ENCODE peak calls at places on chromosomes 2 and 18, in six cellular contexts. One of them, this sample, is unnamed.

GRCh38 chr2:133077259-133077822 is 407.3 kb upstream of the LYPD1 start:
- DNase-seq in stimulated activated CD8-positive, alpha-beta memory T cell treated with anti-CD3 and anti-CD28 coated beads, Interleukin-7, amount 100 ng/mL, for 4 hours: no peak
- DNase-seq in NCI-H460: no peak
- DNase-seq in Calu3: no peak
- DNase-seq in substantia nigra: no peak
- DNase-seq in NCI-H510A treated with DMSO at 0.1 percent for 48 hours: no peak
- DNase-seq in this sample: no peak

GRCh38 chr18:48762022-48762421 is 188.7 kb downstream of the SMAD7 start:
- DNase-seq in NCI-H510A treated with DMSO at 0.1 percent for 48 hours: no peak
- DNase-seq in stimulated activated CD8-positive, alpha-beta memory T cell treated with anti-CD3 and anti-CD28 coated beads, Interleukin-7, amount 100 ng/mL, for 4 hours: no peak
- DNase-seq in NCI-H460: no peak
- DNase-seq in substantia nigra: no peak
- DNase-seq in Calu3: no peak
- DNase-seq in this sample: no peak

GRCh38 chr2:205768815-205769493 is 86.7 kb downstream of the NRP2 start:
- DNase-seq in Calu3: no peak
- DNase-seq in stimulated activated CD8-positive, alpha-beta memory T cell treated with anti-CD3 and anti-CD28 coated beads, Interleukin-7, amount 100 ng/mL, for 4 hours: no peak
- DNase-seq in substantia nigra: no peak
- DNase-seq in NCI-H510A treated with DMSO at 0.1 percent for 48 hours: peak
- DNase-seq in NCI-H460: no peak
- DNase-seq in this sample: no peak

GRCh38 chr18:57195341-57195740 is 48.5 kb downstream of the BOD1L2 start:
- DNase-seq in NCI-H510A treated with DMSO at 0.1 percent for 48 hours: no peak
- DNase-seq in NCI-H460: no peak
- DNase-seq in stimulated activated CD8-positive, alpha-beta memory T cell treated with anti-CD3 and anti-CD28 coated beads, Interleukin-7, amount 100 ng/mL, for 4 hours: no peak
- DNase-seq in substantia nigra: no peak
- DNase-seq in Calu3: no peak
- DNase-seq in this sample: no peak

GRCh38 chr2:43133708-43134570 is 92.5 kb downstream of the ZFP36L2 start:
- DNase-seq in Calu3: no peak
- DNase-seq in NCI-H510A treated with DMSO at 0.1 percent for 48 hours: no peak
- DNase-seq in stimulated activated CD8-positive, alpha-beta memory T cell treated with anti-CD3 and anti-CD28 coated beads, Interleukin-7, amount 100 ng/mL, for 4 hours: peak
- DNase-seq in NCI-H460: no peak
- DNase-seq in substantia nigra: peak
- DNase-seq in this sample: no peak

GRCh38 chr18:62877448-62878221 is 162.3 kb downstream of the PHLPP1 start:
- DNase-seq in NCI-H460: no peak
- DNase-seq in substantia nigra: no peak
- DNase-seq in Calu3: no peak
- DNase-seq in stimulated activated CD8-positive, alpha-beta memory T cell treated with anti-CD3 and anti-CD28 coated beads, Interleukin-7, amount 100 ng/mL, for 4 hours: no peak
- DNase-seq in NCI-H510A treated with DMSO at 0.1 percent for 48 hours: peak
- DNase-seq in this sample: peak

GRCh38 chr2:240498171-240498957 is 59.4 kb downstream of the ANKMY1 start:
- DNase-seq in NCI-H510A treated with DMSO at 0.1 percent for 48 hours: no peak
- DNase-seq in substantia nigra: no peak
- DNase-seq in NCI-H460: no peak
- DNase-seq in stimulated activated CD8-positive, alpha-beta memory T cell treated with anti-CD3 and anti-CD28 coated beads, Interleukin-7, amount 100 ng/mL, for 4 hours: no peak
- DNase-seq in Calu3: no peak
- DNase-seq in this sample: no peak

GRCh38 chr2:853203-853870 is 97.3 kb upstream of the SNTG2 start:
- DNase-seq in substantia nigra: no peak
- DNase-seq in Calu3: no peak
- DNase-seq in stimulated activated CD8-positive, alpha-beta memory T cell treated with anti-CD3 and anti-CD28 coated beads, Interleukin-7, amount 100 ng/mL, for 4 hours: no peak
- DNase-seq in NCI-H510A treated with DMSO at 0.1 percent for 48 hours: no peak
- DNase-seq in NCI-H460: no peak
- DNase-seq in this sample: no peak

GRCh38 chr2:180705122-180705521 is 275.3 kb upstream of the UBE2E3 start:
- DNase-seq in stimulated activated CD8-positive, alpha-beta memory T cell treated with anti-CD3 and anti-CD28 coated beads, Interleukin-7, amount 100 ng/mL, for 4 hours: no peak
- DNase-seq in Calu3: no peak
- DNase-seq in NCI-H510A treated with DMSO at 0.1 percent for 48 hours: no peak
- DNase-seq in NCI-H460: peak
- DNase-seq in substantia nigra: no peak
- DNase-seq in this sample: no peak

GRCh38 chr2:216745453-216745852 is 50.1 kb upstream of the IGFBP5 start:
- DNase-seq in stimulated activated CD8-positive, alpha-beta memory T cell treated with anti-CD3 and anti-CD28 coated beads, Interleukin-7, amount 100 ng/mL, for 4 hours: no peak
- DNase-seq in NCI-H510A treated with DMSO at 0.1 percent for 48 hours: no peak
- DNase-seq in substantia nigra: no peak
- DNase-seq in NCI-H460: no peak
- DNase-seq in Calu3: no peak
- DNase-seq in this sample: no peak

GRCh38 chr2:11850082-11850481 is 103.7 kb downstream of the LPIN1 start:
- DNase-seq in Calu3: no peak
- DNase-seq in NCI-H510A treated with DMSO at 0.1 percent for 48 hours: no peak
- DNase-seq in NCI-H460: no peak
- DNase-seq in substantia nigra: peak
- DNase-seq in stimulated activated CD8-positive, alpha-beta memory T cell treated with anti-CD3 and anti-CD28 coated beads, Interleukin-7, amount 100 ng/mL, for 4 hours: no peak
- DNase-seq in this sample: no peak

GRCh38 chr2:227141301-227141700 is 22.7 kb downstream of the COL4A4 start:
- DNase-seq in NCI-H510A treated with DMSO at 0.1 percent for 48 hours: no peak
- DNase-seq in NCI-H460: no peak
- DNase-seq in Calu3: no peak
- DNase-seq in stimulated activated CD8-positive, alpha-beta memory T cell treated with anti-CD3 and anti-CD28 coated beads, Interleukin-7, amount 100 ng/mL, for 4 hours: no peak
- DNase-seq in substantia nigra: no peak
- DNase-seq in this sample: no peak

GRCh38 chr2:227701556-227701955 is 16.3 kb downstream of the SLC19A3 start:
- DNase-seq in Calu3: no peak
- DNase-seq in substantia nigra: no peak
- DNase-seq in NCI-H460: no peak
- DNase-seq in NCI-H510A treated with DMSO at 0.1 percent for 48 hours: no peak
- DNase-seq in stimulated activated CD8-positive, alpha-beta memory T cell treated with anti-CD3 and anti-CD28 coated beads, Interleukin-7, amount 100 ng/mL, for 4 hours: no peak
- DNase-seq in this sample: no peak

GRCh38 chr18:35717182-35717581 is 135.6 kb downstream of the GALNT1 start:
- DNase-seq in stimulated activated CD8-positive, alpha-beta memory T cell treated with anti-CD3 and anti-CD28 coated beads, Interleukin-7, amount 100 ng/mL, for 4 hours: no peak
- DNase-seq in substantia nigra: no peak
- DNase-seq in NCI-H510A treated with DMSO at 0.1 percent for 48 hours: no peak
- DNase-seq in NCI-H460: no peak
- DNase-seq in Calu3: no peak
- DNase-seq in this sample: no peak

GRCh38 chr2:239806276-239806675 is 218.9 kb downstream of the NDUFA10 start:
- DNase-seq in NCI-H460: no peak
- DNase-seq in Calu3: no peak
- DNase-seq in NCI-H510A treated with DMSO at 0.1 percent for 48 hours: no peak
- DNase-seq in substantia nigra: no peak
- DNase-seq in stimulated activated CD8-positive, alpha-beta memory T cell treated with anti-CD3 and anti-CD28 coated beads, Interleukin-7, amount 100 ng/mL, for 4 hours: no peak
- DNase-seq in this sample: no peak

GRCh38 chr2:143513081-143513480 is 383.9 kb downstream of the ARHGAP15 start:
- DNase-seq in substantia nigra: no peak
- DNase-seq in NCI-H460: peak
- DNase-seq in stimulated activated CD8-positive, alpha-beta memory T cell treated with anti-CD3 and anti-CD28 coated beads, Interleukin-7, amount 100 ng/mL, for 4 hours: no peak
- DNase-seq in NCI-H510A treated with DMSO at 0.1 percent for 48 hours: peak
- DNase-seq in Calu3: peak
- DNase-seq in this sample: peak

GRCh38 chr2:160039166-160039903 is 23.1 kb downstream of the PLA2R1 start:
- DNase-seq in NCI-H510A treated with DMSO at 0.1 percent for 48 hours: peak
- DNase-seq in substantia nigra: no peak
- DNase-seq in Calu3: no peak
- DNase-seq in stimulated activated CD8-positive, alpha-beta memory T cell treated with anti-CD3 and anti-CD28 coated beads, Interleukin-7, amount 100 ng/mL, for 4 hours: no peak
- DNase-seq in NCI-H460: peak
- DNase-seq in this sample: no peak

This sample was measured in AG08396.